ENCODE peak calls at places on chromosome 11, in seven cellular contexts. One of them, this sample, is unnamed.

GRCh38 chr11:1340111-1340510 is 30.7 kb upstream of the TOLLIP start:
- DNase-seq in H9: peak; percentile 21
- DNase-seq in H1: no peak
- DNase-seq in mesendoderm: no peak
- DNase-seq in IMR-90: no peak
- DNase-seq in neuronal stem cell: no peak
- DNase-seq in trophoblast cell: no peak
- DNase-seq in this sample: no peak

GRCh38 chr11:76794371-76795284 is 11.5 kb downstream of the TSKU start:
- DNase-seq in IMR-90: no peak
- DNase-seq in trophoblast cell: no peak
- DNase-seq in mesendoderm: no peak
- DNase-seq in H1: no peak
- DNase-seq in neuronal stem cell: no peak
- DNase-seq in H9: peak; percentile 17
- DNase-seq in this sample: no peak

GRCh38 chr11:11163256-11163655 is 189.8 kb downstream of the CSNK2A3 start:
- DNase-seq in neuronal stem cell: no peak
- DNase-seq in H1: no peak
- DNase-seq in H9: peak; percentile 51
- DNase-seq in trophoblast cell: no peak
- DNase-seq in IMR-90: no peak
- DNase-seq in mesendoderm: peak; percentile 63
- DNase-seq in this sample: peak; percentile 16

GRCh38 chr11:10019906-10020682 is 273.9 kb downstream of the SBF2 start:
- DNase-seq in mesendoderm: no peak
- DNase-seq in H9: no peak
- DNase-seq in H1: no peak
- DNase-seq in neuronal stem cell: no peak
- DNase-seq in IMR-90: no peak
- DNase-seq in trophoblast cell: no peak
- DNase-seq in this sample: no peak

GRCh38 chr11:45967506-45967905 is 45.0 kb downstream of the LARGE2 start:
- DNase-seq in H9: no peak
- DNase-seq in neuronal stem cell: no peak
- DNase-seq in mesendoderm: no peak
- DNase-seq in trophoblast cell: no peak
- DNase-seq in H1: no peak
- DNase-seq in IMR-90: no peak
- DNase-seq in this sample: no peak

GRCh38 chr11:116703421-116703820 is 69.4 kb downstream of the BUD13 start:
- DNase-seq in IMR-90: no peak
- DNase-seq in trophoblast cell: no peak
- DNase-seq in H1: no peak
- DNase-seq in mesendoderm: peak; percentile 94
- DNase-seq in neuronal stem cell: peak; percentile 63
- DNase-seq in H9: peak; percentile 83
- DNase-seq in this sample: peak; percentile 9

GRCh38 chr11:76782526-76783293 is 446 bp upstream of the TSKU start:
- DNase-seq in mesendoderm: peak; percentile 98
- DNase-seq in trophoblast cell: peak; percentile 74
- DNase-seq in IMR-90: peak; percentile 98
- DNase-seq in H9: peak; percentile 95
- DNase-seq in neuronal stem cell: peak; percentile 93
- DNase-seq in H1: peak; percentile 65
- DNase-seq in this sample: peak; percentile 98

GRCh38 chr11:28289444-28289843 is 181.3 kb downstream of the METTL15 start:
- DNase-seq in H9: no peak
- DNase-seq in IMR-90: no peak
- DNase-seq in neuronal stem cell: no peak
- DNase-seq in mesendoderm: peak; percentile 20
- DNase-seq in H1: no peak
- DNase-seq in trophoblast cell: no peak
- DNase-seq in this sample: no peak

GRCh38 chr11:134485316-134485715 is 73.3 kb upstream of the B3GAT1 start:
- DNase-seq in trophoblast cell: no peak
- DNase-seq in mesendoderm: no peak
- DNase-seq in neuronal stem cell: no peak
- DNase-seq in H9: peak; percentile 11
- DNase-seq in H1: no peak
- DNase-seq in IMR-90: no peak
- DNase-seq in this sample: no peak

GRCh38 chr11:16120008-16120407 is 236.3 kb downstream of the SOX6 start:
- DNase-seq in mesendoderm: no peak
- DNase-seq in trophoblast cell: no peak
- DNase-seq in neuronal stem cell: no peak
- DNase-seq in IMR-90: no peak
- DNase-seq in H9: no peak
- DNase-seq in H1: no peak
- DNase-seq in this sample: no peak

GRCh38 chr11:111064118-111064517 is 181.4 kb upstream of the POU2AF2 start:
- DNase-seq in neuronal stem cell: no peak
- DNase-seq in IMR-90: peak; percentile 92
- DNase-seq in H9: no peak
- DNase-seq in mesendoderm: no peak
- DNase-seq in trophoblast cell: no peak
- DNase-seq in H1: no peak
- DNase-seq in this sample: peak; percentile 63

GRCh38 chr11:78499971-78500370 is 74.7 kb downstream of the NARS2 start:
- DNase-seq in H1: no peak
- DNase-seq in mesendoderm: no peak
- DNase-seq in IMR-90: peak; percentile 52
- DNase-seq in neuronal stem cell: no peak
- DNase-seq in trophoblast cell: no peak
- DNase-seq in H9: no peak
- DNase-seq in this sample: no peak

GRCh38 chr11:1291295-1292017 is 18.0 kb downstream of the TOLLIP start:
- DNase-seq in mesendoderm: no peak
- DNase-seq in IMR-90: no peak
- DNase-seq in trophoblast cell: no peak
- DNase-seq in neuronal stem cell: no peak
- DNase-seq in H1: no peak
- DNase-seq in H9: no peak
- DNase-seq in this sample: no peak

GRCh38 chr11:122882809-122883681 is 486 bp downstream of the JHY start:
- DNase-seq in neuronal stem cell: peak; percentile 31
- DNase-seq in IMR-90: peak; percentile 55
- DNase-seq in H9: peak; percentile 70
- DNase-seq in mesendoderm: peak; percentile 83
- DNase-seq in H1: no peak
- DNase-seq in trophoblast cell: peak; percentile 67
- DNase-seq in this sample: peak; percentile 62

GRCh38 chr11:12453243-12453642 is 75.9 kb downstream of the PARVA start:
- DNase-seq in trophoblast cell: no peak
- DNase-seq in neuronal stem cell: no peak
- DNase-seq in H9: no peak
- DNase-seq in IMR-90: no peak
- DNase-seq in mesendoderm: no peak
- DNase-seq in H1: no peak
- DNase-seq in this sample: no peak

GRCh38 chr11:131373326-131373725 is 2.9 kb downstream of the NTM start:
- DNase-seq in IMR-90: no peak
- DNase-seq in H1: no peak
- DNase-seq in trophoblast cell: no peak
- DNase-seq in H9: no peak
- DNase-seq in neuronal stem cell: no peak
- DNase-seq in mesendoderm: peak; percentile 85
- DNase-seq in this sample: no peak

GRCh38 chr11:71504526-71504925 is 22.5 kb upstream of the KRTAP5-7 start:
- DNase-seq in H9: no peak
- DNase-seq in trophoblast cell: no peak
- DNase-seq in mesendoderm: peak; percentile 45
- DNase-seq in neuronal stem cell: peak; percentile 29
- DNase-seq in H1: no peak
- DNase-seq in IMR-90: no peak
- DNase-seq in this sample: no peak

DNA sequence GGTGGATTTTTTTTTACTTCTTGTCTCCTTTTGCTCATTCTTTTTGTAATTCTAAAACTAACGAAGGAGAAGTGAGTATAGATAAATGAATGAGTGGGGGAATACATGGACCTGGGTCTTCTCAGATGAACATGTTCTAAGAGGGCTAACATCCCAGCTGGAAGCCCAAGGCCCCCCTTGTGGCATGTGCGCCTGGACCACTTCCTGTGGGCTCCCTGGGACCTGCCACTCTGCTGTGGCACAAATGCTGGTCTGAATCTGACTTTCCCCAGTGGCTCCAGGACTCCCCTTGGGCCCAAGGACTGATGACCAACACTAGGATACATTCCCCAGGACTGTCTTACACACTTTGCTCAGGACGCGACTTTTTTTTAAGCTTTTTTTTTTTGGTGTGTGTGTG is 32.7 kb upstream of the ALX4 start:
- DNase-seq in trophoblast cell: no peak
- DNase-seq in neuronal stem cell: no peak
- DNase-seq in H9: no peak
- DNase-seq in IMR-90: no peak
- DNase-seq in H1: no peak
- DNase-seq in mesendoderm: no peak
- DNase-seq in this sample: no peak
- H4K8ac ChIP-seq in trophoblast cell: no peak overlapping the region
- H4K8ac ChIP-seq in neuronal stem cell: no peak overlapping the region
- H4K8ac ChIP-seq in H9: no peak overlapping the region
- H4K8ac ChIP-seq in IMR-90: no peak overlapping the region
- H4K8ac ChIP-seq in H1: no peak overlapping the region
- H4K8ac ChIP-seq in mesendoderm: no peak overlapping the region
- H4K8ac ChIP-seq in this sample: no peak overlapping the region

GRCh38 chr11:133425245-133425644 is 107.1 kb downstream of the OPCML start:
- DNase-seq in trophoblast cell: no peak
- DNase-seq in H1: no peak
- DNase-seq in IMR-90: no peak
- DNase-seq in mesendoderm: no peak
- DNase-seq in H9: no peak
- DNase-seq in neuronal stem cell: no peak
- DNase-seq in this sample: no peak

DNA sequence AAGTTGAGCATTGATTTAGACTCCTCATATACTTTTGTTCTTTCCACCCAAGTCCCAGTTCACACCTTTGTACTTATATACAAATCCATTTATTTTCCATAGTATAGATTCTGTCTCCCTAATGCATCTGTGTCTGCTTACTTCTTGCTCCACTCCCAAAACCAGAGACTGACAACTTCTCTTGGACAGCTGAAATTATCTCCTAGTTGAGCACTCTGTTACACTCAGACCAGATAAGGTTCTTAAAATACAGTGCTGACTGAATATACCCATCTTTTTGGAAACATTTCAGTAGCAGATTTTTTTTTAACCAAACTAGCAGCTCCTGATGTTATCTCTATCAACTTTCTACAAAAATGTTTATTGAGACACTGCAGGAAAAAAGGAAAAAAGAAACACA is 106.3 kb downstream of the OPCML start:
- DNase-seq in neuronal stem cell: no peak
- DNase-seq in IMR-90: no peak
- DNase-seq in H9: no peak
- DNase-seq in mesendoderm: no peak
- DNase-seq in trophoblast cell: no peak
- DNase-seq in H1: no peak
- DNase-seq in this sample: no peak
- H4K8ac ChIP-seq in neuronal stem cell: no peak overlapping the region
- H4K8ac ChIP-seq in IMR-90: no peak overlapping the region
- H4K8ac ChIP-seq in H9: no peak overlapping the region
- H4K8ac ChIP-seq in mesendoderm: no peak overlapping the region
- H4K8ac ChIP-seq in trophoblast cell: no peak overlapping the region
- H4K8ac ChIP-seq in H1: no peak overlapping the region
- H4K8ac ChIP-seq in this sample: no peak overlapping the region

DNA sequence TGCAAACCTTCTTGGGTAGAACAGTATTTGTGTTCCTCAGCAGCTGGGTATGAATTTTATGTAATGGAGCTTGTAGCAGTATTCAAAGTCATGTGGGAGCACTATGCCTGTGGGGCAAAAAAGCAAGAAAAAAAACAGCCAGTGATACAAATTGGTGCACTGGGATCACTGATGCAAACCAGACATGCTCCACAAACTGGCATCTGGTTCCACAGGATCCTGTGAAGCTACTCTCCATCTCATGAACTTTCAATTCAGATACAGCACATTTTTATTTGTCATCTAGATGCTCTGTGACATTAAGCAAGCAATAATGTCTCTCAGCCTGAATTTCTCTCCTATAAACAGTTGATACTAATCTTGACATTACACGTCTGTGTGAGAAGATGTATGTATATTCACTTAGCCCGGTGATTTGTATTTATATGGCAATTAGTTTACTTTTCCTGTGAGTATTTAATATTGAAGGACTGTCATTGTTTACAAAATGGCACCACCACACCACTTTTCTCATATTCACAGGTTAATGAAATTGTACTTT is 208.5 kb upstream of the GRIA4 start:
- DNase-seq in H1: no peak
- DNase-seq in trophoblast cell: no peak
- DNase-seq in mesendoderm: no peak
- DNase-seq in IMR-90: no peak
- DNase-seq in neuronal stem cell: no peak
- DNase-seq in H9: no peak
- DNase-seq in this sample: peak; percentile 31
- H4K8ac ChIP-seq in H1: no peak overlapping the region
- H4K8ac ChIP-seq in trophoblast cell: no peak overlapping the region
- H4K8ac ChIP-seq in mesendoderm: no peak overlapping the region
- H4K8ac ChIP-seq in IMR-90: no peak overlapping the region
- H4K8ac ChIP-seq in neuronal stem cell: no peak overlapping the region
- H4K8ac ChIP-seq in H9: no peak overlapping the region
- H4K8ac ChIP-seq in this sample: no peak overlapping the region

GRCh38 chr11:8757047-8757446 is 74.5 kb downstream of the RPL27A start:
- DNase-seq in trophoblast cell: peak; percentile 60
- DNase-seq in H9: no peak
- DNase-seq in H1: no peak
- DNase-seq in neuronal stem cell: no peak
- DNase-seq in IMR-90: peak; percentile 57
- DNase-seq in mesendoderm: no peak
- DNase-seq in this sample: no peak

GRCh38 chr11:8759634-8760033 is 77.0 kb downstream of the RPL27A start:
- DNase-seq in mesendoderm: no peak
- DNase-seq in H1: no peak
- DNase-seq in IMR-90: no peak
- DNase-seq in H9: no peak
- DNase-seq in trophoblast cell: no peak
- DNase-seq in neuronal stem cell: no peak
- DNase-seq in this sample: no peak

GRCh38 chr11:8758619-8759169 is 76.1 kb downstream of the RPL27A start:
- DNase-seq in H1: no peak
- DNase-seq in neuronal stem cell: no peak
- DNase-seq in H9: no peak
- DNase-seq in trophoblast cell: no peak
- DNase-seq in IMR-90: no peak
- DNase-seq in mesendoderm: no peak
- DNase-seq in this sample: no peak

GRCh38 chr11:8756201-8756600 is 73.6 kb downstream of the RPL27A start:
- DNase-seq in H9: no peak
- DNase-seq in neuronal stem cell: no peak
- DNase-seq in H1: no peak
- DNase-seq in IMR-90: peak; percentile 78
- DNase-seq in mesendoderm: no peak
- DNase-seq in trophoblast cell: no peak
- DNase-seq in this sample: no peak

DNA sequence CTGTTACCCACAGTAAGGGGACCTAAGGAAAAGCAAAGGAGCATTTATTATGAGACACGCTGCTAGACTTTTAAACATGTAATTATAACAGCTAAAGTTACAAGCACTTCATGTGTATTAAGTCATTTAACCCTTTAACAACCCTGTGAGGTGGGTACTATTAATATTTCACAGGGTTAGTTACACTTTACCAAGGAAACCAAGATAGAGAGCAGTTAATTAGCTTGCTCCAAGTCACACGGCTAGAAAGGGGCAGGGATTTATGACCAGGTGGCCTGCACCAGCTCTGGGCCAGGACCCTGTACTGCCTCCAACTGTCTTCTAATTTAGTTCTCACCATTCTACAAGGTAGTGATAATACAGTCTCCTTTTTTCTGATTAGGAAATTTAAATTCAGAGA is 74.9 kb downstream of the RPL27A start:
- DNase-seq in IMR-90: no peak
- DNase-seq in neuronal stem cell: no peak
- DNase-seq in H1: no peak
- DNase-seq in trophoblast cell: no peak
- DNase-seq in H9: no peak
- DNase-seq in mesendoderm: no peak
- DNase-seq in this sample: no peak
- H4K8ac ChIP-seq in IMR-90: peak overlapping the region; percentile 25
- H4K8ac ChIP-seq in neuronal stem cell: no peak overlapping the region
- H4K8ac ChIP-seq in H1: no peak overlapping the region
- H4K8ac ChIP-seq in trophoblast cell: no peak overlapping the region
- H4K8ac ChIP-seq in H9: no peak overlapping the region
- H4K8ac ChIP-seq in mesendoderm: no peak overlapping the region
- H4K8ac ChIP-seq in this sample: no peak overlapping the region

This sample was measured in mesenchymal stem cell.